ENCODE peak calls at places on chromosome 7, in eight cellular contexts. One of them, this sample, is unnamed.

GRCh38 chr7:132933076-132933466 is 148.8 kb downstream of the CHCHD3 start:
- DNase-seq in body of pancreas: no peak
- DNase-seq in epithelial cell of proximal tubule: no peak
- DNase-seq in Panc1: no peak
- DNase-seq in choroid plexus epithelial cell: peak; percentile 90
- DNase-seq in SK-N-SH: no peak
- DNase-seq in endothelial cell: no peak
- DNase-seq in fibroblast of pulmonary artery: peak; percentile 93
- DNase-seq in this sample: no peak

GRCh38 chr7:50341709-50342108 is 37.2 kb downstream of the IKZF1 start:
- DNase-seq in SK-N-SH: no peak
- DNase-seq in Panc1: no peak
- DNase-seq in choroid plexus epithelial cell: no peak
- DNase-seq in fibroblast of pulmonary artery: no peak
- DNase-seq in endothelial cell: no peak
- DNase-seq in epithelial cell of proximal tubule: no peak
- DNase-seq in body of pancreas: no peak
- DNase-seq in this sample: no peak

GRCh38 chr7:107045195-107045960 is 873 bp downstream of the PRKAR2B start:
- DNase-seq in endothelial cell: peak; percentile 9
- DNase-seq in choroid plexus epithelial cell: no peak
- DNase-seq in SK-N-SH: peak; percentile 74
- DNase-seq in epithelial cell of proximal tubule: no peak
- DNase-seq in body of pancreas: no peak
- DNase-seq in fibroblast of pulmonary artery: peak; percentile 6
- DNase-seq in Panc1: no peak
- DNase-seq in this sample: no peak

GRCh38 chr7:149809215-149809614 is 29.0 kb upstream of the ZNF862 start:
- DNase-seq in body of pancreas: peak; percentile 59
- DNase-seq in endothelial cell: no peak
- DNase-seq in Panc1: no peak
- DNase-seq in epithelial cell of proximal tubule: no peak
- DNase-seq in fibroblast of pulmonary artery: no peak
- DNase-seq in choroid plexus epithelial cell: no peak
- DNase-seq in SK-N-SH: no peak
- DNase-seq in this sample: no peak

GRCh38 chr7:42617781-42618457 is 294.0 kb downstream of the C7orf25 start:
- DNase-seq in choroid plexus epithelial cell: no peak
- DNase-seq in body of pancreas: no peak
- DNase-seq in endothelial cell: no peak
- DNase-seq in fibroblast of pulmonary artery: no peak
- DNase-seq in Panc1: no peak
- DNase-seq in SK-N-SH: no peak
- DNase-seq in epithelial cell of proximal tubule: no peak
- DNase-seq in this sample: no peak

GRCh38 chr7:101563198-101563901 is 65.7 kb downstream of the MYL10 start:
- DNase-seq in Panc1: no peak
- DNase-seq in endothelial cell: no peak
- DNase-seq in SK-N-SH: no peak
- DNase-seq in fibroblast of pulmonary artery: no peak
- DNase-seq in epithelial cell of proximal tubule: no peak
- DNase-seq in choroid plexus epithelial cell: no peak
- DNase-seq in body of pancreas: no peak
- DNase-seq in this sample: no peak

GRCh38 chr7:137981175-137981574 is 20.7 kb downstream of the CREB3L2 start:
- DNase-seq in endothelial cell: no peak
- DNase-seq in fibroblast of pulmonary artery: no peak
- DNase-seq in choroid plexus epithelial cell: no peak
- DNase-seq in SK-N-SH: no peak
- DNase-seq in Panc1: no peak
- DNase-seq in epithelial cell of proximal tubule: no peak
- DNase-seq in body of pancreas: no peak
- DNase-seq in this sample: no peak

GRCh38 chr7:31028006-31028405 is 24.1 kb upstream of the ADCYAP1R1 start:
- DNase-seq in SK-N-SH: no peak
- DNase-seq in choroid plexus epithelial cell: no peak
- DNase-seq in fibroblast of pulmonary artery: no peak
- DNase-seq in Panc1: no peak
- DNase-seq in endothelial cell: no peak
- DNase-seq in body of pancreas: no peak
- DNase-seq in epithelial cell of proximal tubule: no peak
- DNase-seq in this sample: no peak

GRCh38 chr7:90461216-90461615 is 8.2 kb upstream of the PTTG1IP2 start:
- DNase-seq in fibroblast of pulmonary artery: peak; percentile 21
- DNase-seq in SK-N-SH: no peak
- DNase-seq in epithelial cell of proximal tubule: no peak
- DNase-seq in Panc1: no peak
- DNase-seq in endothelial cell: no peak
- DNase-seq in body of pancreas: peak; percentile 13
- DNase-seq in choroid plexus epithelial cell: no peak
- DNase-seq in this sample: no peak

GRCh38 chr7:10412426-10413019 is 561.1 kb upstream of the PHF14 start:
- DNase-seq in Panc1: peak; percentile 15
- DNase-seq in body of pancreas: peak; percentile 40
- DNase-seq in fibroblast of pulmonary artery: peak; percentile 46
- DNase-seq in epithelial cell of proximal tubule: no peak
- DNase-seq in endothelial cell: peak; percentile 48
- DNase-seq in choroid plexus epithelial cell: peak; percentile 54
- DNase-seq in SK-N-SH: peak; percentile 44
- DNase-seq in this sample: no peak

GRCh38 chr7:131540491-131541162 is 15.8 kb downstream of the PODXL start:
- DNase-seq in choroid plexus epithelial cell: peak; percentile 51
- DNase-seq in SK-N-SH: no peak
- DNase-seq in endothelial cell: no peak
- DNase-seq in fibroblast of pulmonary artery: no peak
- DNase-seq in Panc1: no peak
- DNase-seq in body of pancreas: peak; percentile 95
- DNase-seq in epithelial cell of proximal tubule: no peak
- DNase-seq in this sample: no peak

GRCh38 chr7:105352018-105352612 is 36.6 kb downstream of the SRPK2 start:
- DNase-seq in SK-N-SH: no peak
- DNase-seq in Panc1: no peak
- DNase-seq in fibroblast of pulmonary artery: peak; percentile 95
- DNase-seq in endothelial cell: no peak
- DNase-seq in body of pancreas: peak; percentile 35
- DNase-seq in epithelial cell of proximal tubule: no peak
- DNase-seq in choroid plexus epithelial cell: peak; percentile 94
- DNase-seq in this sample: peak; percentile 55

DNA sequence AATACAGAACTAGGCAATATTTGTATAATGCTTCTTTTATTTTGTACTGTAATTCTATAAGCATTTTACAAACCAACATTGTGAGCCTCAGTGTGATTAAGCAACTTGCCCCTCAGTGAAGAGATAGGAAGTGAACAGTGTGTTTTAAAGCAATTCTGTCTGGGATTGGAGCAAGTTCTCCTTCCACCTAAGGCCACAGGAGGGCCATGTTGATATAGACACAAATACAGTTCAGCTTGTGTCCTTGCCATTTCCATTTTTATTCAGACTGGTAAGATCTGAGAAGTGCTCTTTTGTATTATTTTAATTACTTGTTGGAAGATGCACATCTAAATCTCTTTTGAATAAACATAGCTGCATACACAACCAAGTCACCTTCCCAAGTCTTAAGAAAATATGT is 416.3 kb upstream of the COBL start:
- DNase-seq in Panc1: no peak
- DNase-seq in choroid plexus epithelial cell: no peak
- DNase-seq in fibroblast of pulmonary artery: no peak
- DNase-seq in endothelial cell: no peak
- DNase-seq in SK-N-SH: peak; percentile 3
- DNase-seq in body of pancreas: no peak
- DNase-seq in epithelial cell of proximal tubule: no peak
- DNase-seq in this sample: no peak
- TF ChIP-seq CTCF in Panc1: peak; percentile 14
- TF ChIP-seq CTCF in choroid plexus epithelial cell: no peak
- TF ChIP-seq CTCF in fibroblast of pulmonary artery: no peak
- TF ChIP-seq CTCF in endothelial cell: no peak
- TF ChIP-seq CTCF in SK-N-SH: no peak
- TF ChIP-seq CTCF in body of pancreas: no peak
- TF ChIP-seq CTCF in epithelial cell of proximal tubule: peak; percentile 10
- TF ChIP-seq CTCF in this sample: no peak

GRCh38 chr7:154892459-154892858 is 110.5 kb downstream of the PAXIP1 start:
- DNase-seq in epithelial cell of proximal tubule: no peak
- DNase-seq in Panc1: no peak
- DNase-seq in SK-N-SH: no peak
- DNase-seq in fibroblast of pulmonary artery: no peak
- DNase-seq in endothelial cell: no peak
- DNase-seq in body of pancreas: no peak
- DNase-seq in choroid plexus epithelial cell: no peak
- DNase-seq in this sample: no peak
- TF ChIP-seq CTCF in epithelial cell of proximal tubule: no peak
- TF ChIP-seq CTCF in Panc1: no peak
- TF ChIP-seq CTCF in SK-N-SH: no peak
- TF ChIP-seq CTCF in fibroblast of pulmonary artery: no peak
- TF ChIP-seq CTCF in endothelial cell: no peak
- TF ChIP-seq CTCF in body of pancreas: no peak
- TF ChIP-seq CTCF in choroid plexus epithelial cell: no peak
- TF ChIP-seq CTCF in this sample: no peak

DNA sequence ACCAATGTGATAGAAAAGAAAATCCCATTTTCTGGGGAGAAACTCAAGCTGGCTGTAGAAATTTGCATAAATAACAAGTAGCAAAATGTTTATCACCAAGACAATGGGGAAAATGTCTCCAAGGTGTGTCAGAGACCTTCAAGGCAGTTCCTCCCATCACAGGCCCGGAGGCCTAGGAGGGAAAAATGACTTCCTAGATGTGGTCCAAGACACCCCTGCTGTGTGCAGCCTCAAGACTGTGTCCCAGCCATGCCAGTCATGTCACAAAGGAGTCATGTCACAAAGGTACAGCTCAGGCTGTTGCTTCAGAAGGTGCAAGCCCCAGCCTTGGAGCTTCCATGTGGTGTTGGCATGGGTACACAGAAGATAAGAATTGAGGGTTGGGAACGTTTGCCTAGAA is 33.7 kb upstream of the THSD7A start:
- DNase-seq in body of pancreas: no peak
- DNase-seq in choroid plexus epithelial cell: no peak
- DNase-seq in SK-N-SH: no peak
- DNase-seq in Panc1: no peak
- DNase-seq in epithelial cell of proximal tubule: no peak
- DNase-seq in endothelial cell: no peak
- DNase-seq in fibroblast of pulmonary artery: no peak
- DNase-seq in this sample: no peak
- TF ChIP-seq CTCF in body of pancreas: no peak
- TF ChIP-seq CTCF in choroid plexus epithelial cell: no peak
- TF ChIP-seq CTCF in SK-N-SH: no peak
- TF ChIP-seq CTCF in Panc1: no peak
- TF ChIP-seq CTCF in epithelial cell of proximal tubule: no peak
- TF ChIP-seq CTCF in endothelial cell: no peak
- TF ChIP-seq CTCF in fibroblast of pulmonary artery: no peak
- TF ChIP-seq CTCF in this sample: no peak

DNA sequence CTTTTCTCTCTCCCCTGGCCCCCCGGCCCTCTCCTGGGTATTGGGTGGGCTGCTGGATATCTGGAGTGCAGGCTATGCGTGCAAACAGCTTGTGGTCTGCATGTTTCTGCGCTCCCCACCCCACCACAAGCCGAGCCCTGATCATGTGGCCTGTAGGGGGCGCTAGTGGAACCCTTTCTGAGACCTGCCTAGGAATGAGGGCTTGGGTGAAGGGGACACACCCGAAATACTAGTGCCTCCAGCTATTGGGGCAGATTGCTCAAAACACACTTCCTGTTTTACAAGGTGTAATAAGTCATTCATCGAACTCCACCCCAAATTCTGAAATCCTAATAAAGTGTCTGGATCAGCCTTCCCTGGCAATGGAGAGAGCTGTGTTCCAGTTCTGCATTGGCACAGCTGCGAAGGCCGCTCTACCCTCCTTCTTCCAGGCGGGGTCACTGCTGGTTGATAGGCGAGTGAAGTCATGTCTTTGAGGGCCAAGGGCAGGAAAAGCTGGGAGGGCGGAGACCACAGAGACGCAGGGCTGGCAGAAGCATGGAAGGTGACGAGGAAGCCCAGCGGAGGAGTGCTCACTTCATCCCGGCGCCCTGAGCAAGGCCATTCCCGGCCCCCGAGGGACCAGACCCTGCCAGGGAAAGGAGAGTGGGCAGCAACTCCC is 19.8 kb upstream of the PRRT4 start:
- DNase-seq in choroid plexus epithelial cell: no peak
- DNase-seq in fibroblast of pulmonary artery: no peak
- DNase-seq in endothelial cell: peak; percentile 63
- DNase-seq in epithelial cell of proximal tubule: no peak
- DNase-seq in Panc1: no peak
- DNase-seq in SK-N-SH: peak; percentile 76
- DNase-seq in body of pancreas: no peak
- DNase-seq in this sample: no peak
- TF ChIP-seq CTCF in choroid plexus epithelial cell: peak; percentile 62
- TF ChIP-seq CTCF in fibroblast of pulmonary artery: peak; percentile 48
- TF ChIP-seq CTCF in endothelial cell: peak; percentile 75
- TF ChIP-seq CTCF in epithelial cell of proximal tubule: peak; percentile 68
- TF ChIP-seq CTCF in Panc1: peak; percentile 87
- TF ChIP-seq CTCF in SK-N-SH: peak; percentile 80
- TF ChIP-seq CTCF in body of pancreas: no peak
- TF ChIP-seq CTCF in this sample: peak; percentile 48

DNA sequence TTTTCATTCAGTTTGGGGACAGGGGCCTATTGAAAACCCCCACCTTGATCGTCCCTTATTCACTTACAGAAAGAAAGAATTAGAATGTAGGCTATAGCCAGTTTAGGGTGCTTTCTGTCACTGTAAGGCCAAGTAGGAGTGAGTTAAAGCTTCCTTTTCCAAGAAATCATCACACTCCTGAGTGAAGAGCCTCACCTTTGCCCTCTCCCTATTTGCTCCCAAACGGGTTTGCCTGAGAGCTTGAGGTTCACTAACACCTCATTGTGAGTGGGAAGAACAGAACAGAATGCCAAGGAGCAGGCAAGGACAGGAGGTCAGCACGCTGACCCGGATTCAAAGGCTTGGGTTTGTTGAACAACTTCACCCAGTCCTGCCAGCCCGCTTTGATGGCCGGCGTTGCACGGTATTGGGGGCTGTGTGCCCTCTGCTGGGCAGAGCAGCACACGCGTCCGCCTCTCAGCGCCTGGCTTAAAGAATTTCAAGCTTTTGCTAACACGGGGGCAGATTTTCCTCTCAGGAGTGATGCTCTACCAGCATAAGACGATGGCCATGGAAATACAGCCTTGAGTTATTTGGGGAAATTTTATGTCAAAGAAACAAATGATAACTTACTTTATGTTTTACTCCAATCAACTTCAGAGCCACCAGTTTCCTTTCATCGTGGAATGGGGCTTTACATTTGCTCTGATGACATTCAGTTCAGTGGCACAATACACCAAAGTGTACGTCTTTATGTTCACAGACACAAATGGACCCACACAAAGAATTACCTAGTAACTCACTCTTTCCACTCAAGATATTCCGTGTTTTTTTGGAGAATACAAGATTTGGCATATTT is 470.0 kb downstream of the SUGCT start:
- DNase-seq in fibroblast of pulmonary artery: peak; percentile 76
- DNase-seq in SK-N-SH: peak; percentile 61
- DNase-seq in endothelial cell: peak; percentile 65
- DNase-seq in Panc1: peak; percentile 12
- DNase-seq in choroid plexus epithelial cell: peak; percentile 84
- DNase-seq in body of pancreas: peak; percentile 18
- DNase-seq in epithelial cell of proximal tubule: no peak
- DNase-seq in this sample: peak; percentile 21
- TF ChIP-seq CTCF in fibroblast of pulmonary artery: peak; percentile 85
- TF ChIP-seq CTCF in SK-N-SH: peak; percentile 60
- TF ChIP-seq CTCF in endothelial cell: peak; percentile 42
- TF ChIP-seq CTCF in Panc1: peak; percentile 90
- TF ChIP-seq CTCF in choroid plexus epithelial cell: peak; percentile 96
- TF ChIP-seq CTCF in body of pancreas: peak; percentile 37
- TF ChIP-seq CTCF in epithelial cell of proximal tubule: peak; percentile 90
- TF ChIP-seq CTCF in this sample: peak; percentile 84